ENCODE peak calls at places on chromosomes 4 and X, in six cellular contexts. One of them, this sample, is unnamed.

GRCh38 chr4:140643571-140644055 is 74.9 kb upstream of the UCP1 start:
- DNase-seq in tibial artery: no peak
- DNase-seq in transverse colon: no peak
- DNase-seq in lung: no peak
- DNase-seq in upper lobe of right lung: no peak
- DNase-seq in heart left ventricle: no peak
- DNase-seq in this sample: no peak

GRCh38 chrX:21734175-21734574 is 23.7 kb downstream of the SMPX start:
- DNase-seq in tibial artery: no peak
- DNase-seq in transverse colon: no peak
- DNase-seq in lung: no peak
- DNase-seq in upper lobe of right lung: no peak
- DNase-seq in heart left ventricle: no peak
- DNase-seq in this sample: no peak

GRCh38 chr4:177583000-177583399 is 140.8 kb upstream of the AGA start:
- DNase-seq in tibial artery: no peak
- DNase-seq in transverse colon: no peak
- DNase-seq in lung: no peak
- DNase-seq in upper lobe of right lung: no peak
- DNase-seq in heart left ventricle: no peak
- DNase-seq in this sample: no peak

GRCh38 chrX:19682712-19683331 is 167.5 kb upstream of the MAP3K15 start:
- DNase-seq in tibial artery: peak; percentile 70
- DNase-seq in transverse colon: peak; percentile 68
- DNase-seq in lung: peak; percentile 34
- DNase-seq in upper lobe of right lung: peak; percentile 61
- DNase-seq in heart left ventricle: peak; percentile 69
- DNase-seq in this sample: no peak

GRCh38 chrX:1449581-1450149 is 3.0 kb downstream of the ASMTL start:
- DNase-seq in tibial artery: no peak
- DNase-seq in transverse colon: no peak
- DNase-seq in lung: peak; percentile 5
- DNase-seq in upper lobe of right lung: no peak
- DNase-seq in heart left ventricle: no peak
- DNase-seq in this sample: no peak

GRCh38 chrX:139889760-139890159 is 43.1 kb downstream of the ATP11C start:
- DNase-seq in tibial artery: no peak
- DNase-seq in transverse colon: no peak
- DNase-seq in lung: no peak
- DNase-seq in upper lobe of right lung: no peak
- DNase-seq in heart left ventricle: no peak
- DNase-seq in this sample: no peak

GRCh38 chrX:99001286-99001685 is 1408.8 kb downstream of the PCDH19 start:
- DNase-seq in tibial artery: no peak
- DNase-seq in transverse colon: no peak
- DNase-seq in lung: no peak
- DNase-seq in upper lobe of right lung: no peak
- DNase-seq in heart left ventricle: no peak
- DNase-seq in this sample: no peak

GRCh38 chrX:43679778-43680177 is 23.7 kb downstream of the MAOA start:
- DNase-seq in tibial artery: no peak
- DNase-seq in transverse colon: no peak
- DNase-seq in lung: no peak
- DNase-seq in upper lobe of right lung: no peak
- DNase-seq in heart left ventricle: no peak
- DNase-seq in this sample: no peak

GRCh38 chr4:80077639-80078038 is 4.6 kb upstream of the ANTXR2 start:
- DNase-seq in tibial artery: no peak
- DNase-seq in transverse colon: no peak
- DNase-seq in lung: no peak
- DNase-seq in upper lobe of right lung: no peak
- DNase-seq in heart left ventricle: no peak
- DNase-seq in this sample: no peak

GRCh38 chr4:26217429-26217828 is 103.4 kb upstream of the RBPJ start:
- DNase-seq in tibial artery: no peak
- DNase-seq in transverse colon: no peak
- DNase-seq in lung: no peak
- DNase-seq in upper lobe of right lung: no peak
- DNase-seq in heart left ventricle: no peak
- DNase-seq in this sample: no peak

GRCh38 chr4:147768113-147768512 is 36.2 kb downstream of the ARHGAP10 start:
- DNase-seq in tibial artery: no peak
- DNase-seq in transverse colon: peak; percentile 35
- DNase-seq in lung: no peak
- DNase-seq in upper lobe of right lung: no peak
- DNase-seq in heart left ventricle: no peak
- DNase-seq in this sample: no peak

GRCh38 chrX:141468940-141469339 is 115.6 kb downstream of the SPANXA1 start:
- DNase-seq in tibial artery: no peak
- DNase-seq in transverse colon: no peak
- DNase-seq in lung: no peak
- DNase-seq in upper lobe of right lung: no peak
- DNase-seq in heart left ventricle: no peak
- DNase-seq in this sample: no peak

GRCh38 chr4:139872274-139872673 is 206.7 kb downstream of the MGST2 start:
- DNase-seq in tibial artery: no peak
- DNase-seq in transverse colon: no peak
- DNase-seq in lung: no peak
- DNase-seq in upper lobe of right lung: no peak
- DNase-seq in heart left ventricle: no peak
- DNase-seq in this sample: no peak

GRCh38 chr4:124943145-124943889 is 230.8 kb upstream of the ANKRD50 start:
- DNase-seq in tibial artery: no peak
- DNase-seq in transverse colon: no peak
- DNase-seq in lung: no peak
- DNase-seq in upper lobe of right lung: no peak
- DNase-seq in heart left ventricle: no peak
- DNase-seq in this sample: no peak

GRCh38 chr4:80045831-80046230 is 27.2 kb downstream of the ANTXR2 start:
- DNase-seq in tibial artery: no peak
- DNase-seq in transverse colon: no peak
- DNase-seq in lung: no peak
- DNase-seq in upper lobe of right lung: no peak
- DNase-seq in heart left ventricle: no peak
- DNase-seq in this sample: no peak

GRCh38 chrX:100615015-100615414 is 21.6 kb downstream of the TSPAN6 start:
- DNase-seq in tibial artery: no peak
- DNase-seq in transverse colon: peak; percentile 18
- DNase-seq in lung: no peak
- DNase-seq in upper lobe of right lung: no peak
- DNase-seq in heart left ventricle: no peak
- DNase-seq in this sample: no peak

GRCh38 chrX:10109695-10110094 is 47.1 kb upstream of the CLCN4 start:
- DNase-seq in tibial artery: no peak
- DNase-seq in transverse colon: peak; percentile 38
- DNase-seq in lung: peak; percentile 36
- DNase-seq in upper lobe of right lung: no peak
- DNase-seq in heart left ventricle: peak; percentile 55
- DNase-seq in this sample: no peak

GRCh38 chr4:126718161-126718560 is 914.6 kb upstream of the INTU start:
- DNase-seq in tibial artery: no peak
- DNase-seq in transverse colon: no peak
- DNase-seq in lung: no peak
- DNase-seq in upper lobe of right lung: no peak
- DNase-seq in heart left ventricle: no peak
- DNase-seq in this sample: no peak

GRCh38 chr4:119627267-119628190 is 1.1 kb downstream of the PDE5A start:
- DNase-seq in tibial artery: peak; percentile 91
- DNase-seq in transverse colon: peak; percentile 72
- DNase-seq in lung: peak; percentile 53
- DNase-seq in upper lobe of right lung: peak; percentile 83
- DNase-seq in heart left ventricle: peak; percentile 64
- DNase-seq in this sample: no peak

GRCh38 chr4:84503495-84504437 is 4.7 kb upstream of the NKX6-1 start:
- DNase-seq in tibial artery: no peak
- DNase-seq in transverse colon: no peak
- DNase-seq in lung: no peak
- DNase-seq in upper lobe of right lung: no peak
- DNase-seq in heart left ventricle: no peak
- DNase-seq in this sample: no peak

GRCh38 chr4:102316585-102316984 is 28.7 kb downstream of the SLC39A8 start:
- DNase-seq in tibial artery: no peak
- DNase-seq in transverse colon: no peak
- DNase-seq in lung: no peak
- DNase-seq in upper lobe of right lung: no peak
- DNase-seq in heart left ventricle: no peak
- DNase-seq in this sample: no peak

GRCh38 chrX:113868169-113868568 is 715.7 kb upstream of the HTR2C start:
- DNase-seq in tibial artery: no peak
- DNase-seq in transverse colon: no peak
- DNase-seq in lung: no peak
- DNase-seq in upper lobe of right lung: no peak
- DNase-seq in heart left ventricle: no peak
- DNase-seq in this sample: no peak

GRCh38 chr4:177569443-177569842 is 127.2 kb upstream of the AGA start:
- DNase-seq in tibial artery: no peak
- DNase-seq in transverse colon: no peak
- DNase-seq in lung: no peak
- DNase-seq in upper lobe of right lung: no peak
- DNase-seq in heart left ventricle: no peak
- DNase-seq in this sample: no peak

DNA sequence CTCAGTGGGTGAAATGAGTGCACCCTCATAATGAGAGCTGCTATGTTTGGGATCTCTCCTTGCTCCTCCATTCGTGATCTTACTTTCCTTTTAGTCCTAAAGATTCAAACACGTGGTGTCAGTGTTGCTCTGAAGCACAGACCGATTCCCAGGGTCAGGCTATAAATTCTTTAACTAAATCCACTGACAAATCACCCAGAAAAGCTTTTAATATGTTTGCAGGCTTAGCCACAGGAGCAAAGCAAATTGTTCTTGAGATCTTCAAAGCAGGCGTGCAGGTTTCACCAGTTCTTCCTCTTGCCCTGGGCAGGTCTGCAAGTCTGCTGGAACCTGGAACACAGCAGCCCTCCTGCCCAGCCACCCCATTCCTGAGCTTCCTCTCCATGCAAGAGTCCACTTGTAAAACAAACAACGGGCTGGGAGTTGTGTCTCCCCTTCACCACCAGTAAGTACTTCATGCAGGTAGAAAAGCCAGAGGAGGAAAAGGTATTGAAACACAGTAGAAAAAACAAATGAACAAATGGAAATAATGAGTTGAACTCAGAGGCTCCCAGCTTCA is 70.1 kb upstream of the ENPP6 start:
- DNase-seq in tibial artery: no peak
- DNase-seq in transverse colon: peak; percentile 40
- DNase-seq in lung: peak; percentile 81
- DNase-seq in upper lobe of right lung: no peak
- DNase-seq in heart left ventricle: no peak
- DNase-seq in this sample: no peak
- H3K4me1 ChIP-seq in tibial artery: peaks cover 4% of the 10 kb centered on the region
- H3K4me1 ChIP-seq in transverse colon: peaks cover 28% of the 10 kb centered on the region
- H3K4me1 ChIP-seq in lung: peaks cover 8% of the 10 kb centered on the region
- H3K4me1 ChIP-seq in upper lobe of right lung: peaks cover 15% of the 10 kb centered on the region
- H3K4me1 ChIP-seq in heart left ventricle: peaks cover 2% of the 10 kb centered on the region
- H3K4me1 ChIP-seq in this sample: peaks cover 48% of the 10 kb centered on the region

DNA sequence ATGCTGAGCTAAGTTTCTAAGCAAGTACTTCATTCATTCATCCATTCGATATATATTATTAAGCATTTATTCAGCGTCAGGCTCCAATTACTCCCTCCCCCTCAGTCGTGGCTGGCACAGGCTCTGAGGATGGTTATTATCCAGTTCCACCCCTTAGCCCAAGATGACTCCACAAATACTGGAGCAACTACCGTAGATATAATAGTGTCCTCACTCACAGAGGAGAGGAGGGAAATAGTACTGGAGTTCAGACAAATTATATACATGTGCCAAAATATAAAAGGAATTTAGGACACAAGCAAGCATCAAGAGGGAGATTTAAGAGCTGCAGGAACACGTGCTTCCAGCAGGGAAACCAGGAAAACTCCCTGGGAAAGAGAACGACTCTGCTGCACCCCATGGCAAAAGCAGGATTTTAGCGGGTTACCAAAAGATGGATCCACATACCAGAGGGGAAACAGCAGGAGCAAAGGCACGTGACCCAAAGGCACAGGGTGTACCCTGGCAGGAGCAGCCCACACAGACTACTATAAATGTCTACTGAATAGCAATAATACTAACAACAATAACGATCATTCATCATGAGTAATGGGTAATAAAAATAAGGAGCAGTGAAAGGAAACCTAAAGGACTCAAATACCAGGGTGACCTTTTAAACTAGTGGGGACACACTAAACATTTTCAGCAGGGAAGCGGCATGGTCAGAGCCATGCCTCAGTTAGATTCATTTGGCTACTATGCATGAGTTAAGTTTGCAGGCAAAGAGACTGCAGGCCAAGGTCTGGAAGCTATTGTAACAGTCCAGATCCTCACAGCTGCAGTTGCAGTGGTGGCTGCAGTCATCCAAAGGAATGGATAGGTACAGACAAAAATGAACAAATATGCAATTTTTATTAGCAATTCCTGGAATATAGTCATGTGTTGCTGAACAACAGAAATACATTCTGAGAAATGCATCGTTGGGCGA is 153.7 kb downstream of the APBB2 start:
- DNase-seq in tibial artery: no peak
- DNase-seq in transverse colon: peak; percentile 24
- DNase-seq in lung: no peak
- DNase-seq in upper lobe of right lung: no peak
- DNase-seq in heart left ventricle: no peak
- DNase-seq in this sample: no peak
- TF ChIP-seq CTCF in tibial artery: peak; percentile 22
- TF ChIP-seq CTCF in transverse colon: no peak
- TF ChIP-seq CTCF in lung: no peak
- TF ChIP-seq CTCF in upper lobe of right lung: no peak
- TF ChIP-seq CTCF in heart left ventricle: no peak
- TF ChIP-seq CTCF in this sample: no peak

GRCh38 chrX:40097492-40098263 is at the start of gene BCOR:
- DNase-seq in tibial artery: peak; percentile 88
- DNase-seq in transverse colon: peak; percentile 84
- DNase-seq in lung: no peak
- DNase-seq in upper lobe of right lung: peak; percentile 91
- DNase-seq in heart left ventricle: peak; percentile 81
- DNase-seq in this sample: no peak
- H3K4me1 ChIP-seq in tibial artery: no peaks in the 10 kb centered on the region
- H3K4me1 ChIP-seq in transverse colon: peaks cover 25% of the 10 kb centered on the region
- H3K4me1 ChIP-seq in lung: peaks cover 7% of the 10 kb centered on the region
- H3K4me1 ChIP-seq in upper lobe of right lung: peaks cover 5% of the 10 kb centered on the region
- H3K4me1 ChIP-seq in heart left ventricle: peaks cover 16% of the 10 kb centered on the region
- H3K4me1 ChIP-seq in this sample: peaks cover 48% of the 10 kb centered on the region

DNA sequence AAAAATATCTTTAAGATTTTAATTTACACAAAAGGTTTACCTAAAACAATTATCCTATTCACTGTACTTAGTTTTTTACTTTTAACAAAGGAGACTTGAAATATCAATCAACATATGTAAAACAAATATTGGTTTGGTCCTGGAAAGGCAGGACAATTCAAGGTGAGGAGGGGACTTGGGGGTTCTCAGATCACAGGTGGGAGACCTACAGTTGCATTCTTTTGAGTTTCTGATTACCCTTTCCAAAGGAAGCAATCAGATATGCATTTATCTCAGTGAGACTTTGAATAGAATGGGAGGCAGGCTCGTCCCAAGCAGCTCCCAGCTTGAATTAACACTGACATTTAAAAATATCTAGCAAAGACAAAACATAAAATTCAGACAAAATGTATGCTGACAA is 1917.3 kb downstream of the C4orf33 start:
- DNase-seq in tibial artery: no peak
- DNase-seq in transverse colon: no peak
- DNase-seq in lung: no peak
- DNase-seq in upper lobe of right lung: no peak
- DNase-seq in heart left ventricle: no peak
- DNase-seq in this sample: no peak
- TF ChIP-seq CTCF in tibial artery: no peak
- TF ChIP-seq CTCF in transverse colon: no peak
- TF ChIP-seq CTCF in lung: no peak
- TF ChIP-seq CTCF in upper lobe of right lung: no peak
- TF ChIP-seq CTCF in heart left ventricle: no peak
- TF ChIP-seq CTCF in this sample: no peak

This sample was measured in esophagus squamous epithelium.